ENCODE peak calls at places on chromosomes 12 and 14, in six cellular contexts. O, B, D, Y, T and K are unnamed samples. For H3K4me1, the result is how much of the 10 kb centered on the place peaks cover.

GRCh38 chr14:63212776-63213500 is 8.7 kb downstream of the RHOJ start:
- DNase-seq in O (no peak), B (no peak), D (no peak), Y (no peak), T (no peak), K (no peak)

GRCh38 chr12:3364661-3365264 is 126.2 kb upstream of the PRMT8 start:
- DNase-seq in O (no peak), B (no peak), D (no peak), Y (no peak), T (no peak), K (no peak)

GRCh38 chr12:22538336-22538735 is 6.0 kb downstream of the C2CD5 start:
- DNase-seq in O (no peak), B (peak), D (no peak), Y (no peak), T (no peak), K (no peak)

GRCh38 chr12:73220951-73221350 is 948.8 kb downstream of the TRHDE start:
- DNase-seq in O (no peak), B (no peak), D (peak), Y (no peak), T (no peak), K (no peak)

GRCh38 chr14:105107351-105107750 is 42.1 kb upstream of the GPR132 start:
- DNase-seq in O (no peak), B (no peak), D (no peak), Y (no peak), T (no peak), K (no peak)

GRCh38 chr14:83607682-83608081 is 1922.3 kb upstream of the FLRT2 start:
- DNase-seq in O (no peak), B (no peak), D (no peak), Y (no peak), T (no peak), K (no peak)

GRCh38 chr12:52180971-52181628 is 10.7 kb downstream of the KRT80 start:
- DNase-seq in O (no peak), B (no peak), D (no peak), Y (no peak), T (no peak), K (no peak)

GRCh38 chr14:105850853-105851581 is 324.6 kb downstream of the TMEM121 start:
- DNase-seq in O (no peak), B (no peak), D (no peak), Y (no peak), T (peak), K (no peak)

GRCh38 chr14:27186048-27186447 is 588.2 kb upstream of the NOVA1 start:
- DNase-seq in O (no peak), B (no peak), D (no peak), Y (no peak), T (no peak), K (no peak)

GRCh38 chr14:74973905-74974363 is 18.5 kb upstream of the PGF start:
- DNase-seq in O (no peak), B (no peak), D (no peak), Y (no peak), T (no peak), K (no peak)

GRCh38 chr12:47820631-47821345 is 1.1 kb upstream of the HDAC7 start:
- DNase-seq in O (no peak), B (peak), D (peak), Y (peak), T (no peak), K (peak)

GRCh38 chr12:106101798-106102197 is 37.0 kb downstream of the NUAK1 start:
- DNase-seq in O (no peak), B (no peak), D (no peak), Y (no peak), T (no peak), K (no peak)
- H3K4me3 ChIP-seq in O (no peak), B (no peak), D (no peak), Y (no peak), T (no peak), K (no peak)

DNA sequence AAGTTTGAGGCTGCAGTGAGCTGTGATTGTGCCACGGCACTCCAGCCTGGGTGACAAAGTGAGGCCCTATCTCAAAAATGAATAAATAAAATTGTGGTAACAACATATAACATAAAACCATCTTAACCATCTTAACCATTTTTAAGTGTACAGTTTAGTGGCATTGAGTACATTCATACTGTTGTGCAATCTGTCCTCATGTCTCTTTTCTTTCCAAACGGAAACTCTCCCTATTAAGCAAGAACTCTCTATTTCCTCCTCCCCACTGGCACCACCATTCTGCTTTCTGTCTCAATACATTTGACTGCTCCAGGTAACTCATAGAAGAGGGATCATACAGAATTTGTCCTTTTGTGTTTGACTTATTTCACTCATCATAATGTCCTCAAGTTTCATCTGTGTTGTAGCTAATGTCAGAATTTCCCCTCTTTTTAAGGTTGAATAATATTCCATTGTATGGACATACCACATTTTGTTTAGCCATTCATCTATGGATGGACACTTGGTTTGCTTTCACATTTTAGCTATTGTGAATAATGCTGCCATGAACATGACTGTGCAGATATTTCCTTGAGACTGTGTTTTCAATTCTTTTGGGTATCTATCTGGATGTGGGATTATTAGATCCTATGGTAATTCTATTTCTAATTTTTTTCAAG is 4.4 kb upstream of the MARK3 start:
- DNase-seq in O (no peak), B (no peak), D (no peak), Y (no peak), T (no peak), K (no peak)
- H3K4me1 ChIP-seq in O (under half), B (under half), D (under half), Y (under half), T (under half), K (under half)

GRCh38 chr12:13986031-13986430 is 4.6 kb upstream of the GRIN2B start:
- DNase-seq in O (no peak), B (no peak), D (no peak), Y (no peak), T (no peak), K (no peak)

GRCh38 chr12:13976880-13977279 is 4.5 kb downstream of the GRIN2B start:
- DNase-seq in O (no peak), B (no peak), D (no peak), Y (no peak), T (no peak), K (no peak)

GRCh38 chr12:13982010-13982409 is 608 bp upstream of the GRIN2B start:
- DNase-seq in O (no peak), B (no peak), D (no peak), Y (peak), T (no peak), K (no peak)

GRCh38 chr12:13980548-13981295 is 680 bp downstream of the GRIN2B start:
- DNase-seq in O (no peak), B (no peak), D (no peak), Y (peak), T (no peak), K (no peak)

GRCh38 chr12:13981296-13981962 is at the start of gene GRIN2B:
- DNase-seq in O (no peak), B (no peak), D (no peak), Y (peak), T (no peak), K (no peak)
- H3K4me3 ChIP-seq in O (no peak), B (no peak), D (no peak), Y (peak), T (no peak), K (peak)

GRCh38 chr14:55104051-55104954 is 24.7 kb upstream of the LGALS3 start:
- DNase-seq in O (no peak), B (no peak), D (no peak), Y (peak), T (peak), K (no peak)

GRCh38 chr14:55099741-55100140 is 29.3 kb upstream of the LGALS3 start:
- DNase-seq in O (no peak), B (peak), D (no peak), Y (no peak), T (no peak), K (no peak)

GRCh38 chr14:55103005-55103640 is 25.9 kb upstream of the LGALS3 start:
- DNase-seq in O (peak), B (peak), D (peak), Y (peak), T (peak), K (peak)

GRCh38 chr14:55101698-55102097 is 27.4 kb upstream of the LGALS3 start:
- DNase-seq in O (no peak), B (no peak), D (no peak), Y (no peak), T (no peak), K (no peak)

GRCh38 chr14:55102141-55102547 is 26.9 kb upstream of the LGALS3 start:
- DNase-seq in O (peak), B (peak), D (peak), Y (peak), T (peak), K (peak)
- H3K4me1 ChIP-seq in O (under half), B (under half), D (under half), Y (under half), T (under half), K (half or more)

DNA sequence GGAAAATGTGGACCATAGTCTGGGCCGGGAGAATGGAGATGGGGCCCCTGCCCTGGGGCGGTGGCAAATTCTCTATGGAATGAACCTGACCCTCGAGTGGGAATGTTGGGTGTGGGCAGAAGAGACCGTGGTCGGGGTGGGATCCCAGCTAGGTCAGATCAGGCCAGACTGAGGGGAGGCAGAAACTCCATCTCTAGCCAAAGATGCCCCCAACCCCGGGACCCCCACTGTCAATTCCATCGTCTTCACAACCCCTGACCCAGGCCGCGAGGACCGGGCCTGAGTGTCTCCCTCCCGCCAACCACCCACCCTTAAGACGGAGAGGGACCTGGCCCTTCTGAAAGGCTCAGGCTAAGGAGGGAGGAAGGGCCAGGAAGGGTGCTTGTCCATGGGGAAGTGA is 733 bp downstream of the PLEKHD1 start:
- DNase-seq in O (no peak), B (no peak), D (no peak), Y (no peak), T (no peak), K (no peak)
- H3K4me3 ChIP-seq in O (no peak), B (no peak), D (no peak), Y (peak), T (no peak), K (no peak)

GRCh38 chr12:25975179-25975578 is 16.7 kb downstream of the RASSF8 start:
- DNase-seq in O (no peak), B (no peak), D (no peak), Y (no peak), T (no peak), K (no peak)

GRCh38 chr12:25970916-25971674 is 12.6 kb downstream of the RASSF8 start:
- DNase-seq in O (no peak), B (no peak), D (no peak), Y (no peak), T (no peak), K (no peak)

GRCh38 chr12:25970082-25970481 is 11.6 kb downstream of the RASSF8 start:
- DNase-seq in O (no peak), B (no peak), D (no peak), Y (no peak), T (no peak), K (no peak)

GRCh38 chr12:25971675-25972035 is 13.2 kb downstream of the RASSF8 start:
- DNase-seq in O (no peak), B (no peak), D (no peak), Y (no peak), T (no peak), K (no peak)

DNA sequence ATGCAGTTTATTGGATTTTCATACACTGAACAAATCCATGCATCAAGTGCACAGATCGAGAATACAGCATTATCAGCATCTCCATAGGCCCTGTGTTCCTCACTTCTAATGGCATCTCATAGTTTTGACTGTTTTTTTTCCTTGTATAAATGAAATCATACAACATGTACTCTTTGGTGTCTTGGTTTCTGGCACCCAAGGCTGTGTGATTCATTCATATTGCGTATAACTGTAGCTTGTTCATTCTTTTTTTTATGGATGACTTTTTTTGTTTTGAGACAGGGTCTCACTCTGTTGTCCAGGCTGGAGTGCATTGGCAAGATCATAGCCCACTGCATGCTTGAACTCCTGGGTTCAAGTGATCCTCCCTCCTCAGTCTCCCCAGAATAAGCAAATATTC is 14.3 kb downstream of the RASSF8 start:
- DNase-seq in O (no peak), B (peak), D (no peak), Y (no peak), T (no peak), K (no peak)
- H3K4me1 ChIP-seq in O (under half), B (under half), D (under half), Y (under half), T (under half), K (half or more)

GRCh38 chr12:17284873-17285272 is 678.9 kb upstream of the LMO3 start:
- DNase-seq in O (no peak), B (no peak), D (no peak), Y (no peak), T (no peak), K (no peak)
- H3K4me3 ChIP-seq in O (no peak), B (no peak), D (no peak), Y (no peak), T (no peak), K (no peak)